ENCODE peak calls at places on chromosome 18, in eight cellular contexts. Z is MM.1S, L is body of pancreas, D is nephron progenitor cell, G is K562, O is esophagus muscularis mucosa, C is neural progenitor cell, N is mucosa of descending colon. X is an unnamed sample.

GRCh38 chr18:36334798-36335197 is 37.3 kb downstream of the FHOD3 start:
- DNase-seq in Z (no peak), L (no peak), D (no peak), G (no peak), O (peak; percentile 84), C (no peak), N (no peak), X (no peak)

GRCh38 chr18:76426738-76427305 is 68.2 kb downstream of the ZNF516 start:
- DNase-seq in Z (no peak), L (no peak), D (peak; percentile 79), G (peak; percentile 70), O (no peak), C (peak; percentile 70), N (no peak), X (no peak)

GRCh38 chr18:2244641-2245040 is 326.7 kb downstream of the METTL4 start:
- DNase-seq in Z (no peak), L (no peak), D (no peak), G (no peak), O (no peak), C (no peak), N (no peak), X (no peak)

GRCh38 chr18:35436076-35436649 is 59.0 kb upstream of the ZNF396 start:
- DNase-seq in Z (no peak), L (no peak), D (no peak), G (no peak), O (no peak), C (no peak), N (no peak), X (no peak)

GRCh38 chr18:32093523-32093922 is 1.8 kb downstream of the RNF138 start:
- DNase-seq in Z (no peak), L (no peak), D (no peak), G (peak; percentile 23), O (no peak), C (no peak), N (no peak), X (peak; percentile 36)

GRCh38 chr18:58398648-58399398 is 230.1 kb downstream of the ALPK2 start:
- DNase-seq in Z (no peak), L (no peak), D (no peak), G (no peak), O (no peak), C (no peak), N (no peak), X (no peak)

GRCh38 chr18:5894613-5895299 is 566 bp downstream of the TMEM200C start:
- DNase-seq in Z (no peak), L (peak; percentile 8), D (peak; percentile 74), G (no peak), O (no peak), C (peak; percentile 62), N (no peak), X (peak; percentile 57)

GRCh38 chr18:71799016-71799673 is 745.0 kb downstream of the CBLN2 start:
- DNase-seq in Z (no peak), L (no peak), D (no peak), G (no peak), O (no peak), C (no peak), N (no peak), X (no peak)

GRCh38 chr18:45621068-45621511 is 5.8 kb downstream of the SLC14A2 start:
- DNase-seq in Z (peak; percentile 35), L (peak; percentile 24), D (peak; percentile 50), G (peak; percentile 68), O (no peak), C (peak; percentile 64), N (no peak), X (peak; percentile 74)

GRCh38 chr18:59646946-59647307 is 50.3 kb downstream of the CCBE1 start:
- DNase-seq in Z (no peak), L (no peak), D (no peak), G (no peak), O (no peak), C (no peak), N (no peak), X (no peak)

GRCh38 chr18:39350916-39351315 is 1785.3 kb upstream of the CELF4 start:
- DNase-seq in Z (no peak), L (no peak), D (no peak), G (no peak), O (no peak), C (no peak), N (no peak), X (no peak)

GRCh38 chr18:61635901-61636528 is 256.8 kb downstream of the RNF152 start:
- DNase-seq in Z (peak; percentile 51), L (peak; percentile 69), D (peak; percentile 46), G (peak; percentile 35), O (no peak), C (peak; percentile 85), N (peak; percentile 88), X (peak; percentile 45)

GRCh38 chr18:46343940-46344372 is 239.8 kb downstream of the HAUS1 start:
- DNase-seq in Z (peak; percentile 91), L (no peak), D (no peak), G (peak; percentile 13), O (no peak), C (no peak), N (peak; percentile 57), X (peak; percentile 67)

GRCh38 chr18:20971886-20972267 is 139.7 kb downstream of the ROCK1 start:
- DNase-seq in Z (peak; percentile 17), L (no peak), D (no peak), G (peak; percentile 22), O (no peak), C (peak; percentile 6), N (no peak), X (peak; percentile 16)

GRCh38 chr18:5728566-5728965 is 166.8 kb downstream of the TMEM200C start:
- DNase-seq in Z (no peak), L (no peak), D (no peak), G (no peak), O (no peak), C (no peak), N (no peak), X (no peak)

GRCh38 chr18:62407660-62408059 is 82.5 kb downstream of the TNFRSF11A start:
- DNase-seq in Z (no peak), L (no peak), D (no peak), G (no peak), O (no peak), C (no peak), N (no peak), X (no peak)

GRCh38 chr18:35515460-35516130 is 17.8 kb upstream of the INO80C start:
- DNase-seq in Z (no peak), L (no peak), D (no peak), G (no peak), O (peak; percentile 31), C (no peak), N (no peak), X (no peak)

GRCh38 chr18:13823707-13824395 is at the start of gene MC5R:
- DNase-seq in Z (peak; percentile 67), L (peak; percentile 70), D (peak; percentile 86), G (peak; percentile 82), O (no peak), C (peak; percentile 88), N (no peak), X (peak; percentile 94)

GRCh38 chr18:8979258-8979988 is 123.1 kb upstream of the NDUFV2 start:
- DNase-seq in Z (no peak), L (no peak), D (no peak), G (no peak), O (no peak), C (no peak), N (no peak), X (no peak)

GRCh38 chr18:59005266-59005665 is 134.4 kb upstream of the SEC11C start:
- DNase-seq in Z (no peak), L (peak; percentile 22), D (no peak), G (no peak), O (no peak), C (no peak), N (no peak), X (no peak)

GRCh38 chr18:56148373-56148772 is 490.0 kb downstream of the TXNL1 start:
- DNase-seq in Z (no peak), L (no peak), D (no peak), G (no peak), O (no peak), C (no peak), N (no peak), X (no peak)

GRCh38 chr18:35203001-35203553 is 37.8 kb upstream of the ZNF397 start:
- DNase-seq in Z (no peak), L (no peak), D (no peak), G (no peak), O (no peak), C (no peak), N (no peak), X (no peak)

GRCh38 chr18:7038330-7038846 is 79.2 kb downstream of the LAMA1 start:
- DNase-seq in Z (peak; percentile 55), L (peak; percentile 67), D (peak; percentile 69), G (peak; percentile 52), O (no peak), C (peak; percentile 76), N (no peak), X (no peak)
- TF ChIP-seq CTCF in Z (peak; percentile 38), L (peak; percentile 33), D (peak; percentile 63), G (peak; percentile 88), O (peak; percentile 79), C (peak; percentile 81), N (no peak), X (peak; percentile 13)

GRCh38 chr18:48785091-48785614 is 165.6 kb downstream of the SMAD7 start:
- DNase-seq in Z (peak; percentile 95), L (no peak), D (no peak), G (no peak), O (no peak), C (no peak), N (peak; percentile 61), X (peak; percentile 89)
- TF ChIP-seq CTCF in Z (peak; percentile 29), L (no peak), D (no peak), G (no peak), O (no peak), C (no peak), N (no peak), X (no peak)

DNA sequence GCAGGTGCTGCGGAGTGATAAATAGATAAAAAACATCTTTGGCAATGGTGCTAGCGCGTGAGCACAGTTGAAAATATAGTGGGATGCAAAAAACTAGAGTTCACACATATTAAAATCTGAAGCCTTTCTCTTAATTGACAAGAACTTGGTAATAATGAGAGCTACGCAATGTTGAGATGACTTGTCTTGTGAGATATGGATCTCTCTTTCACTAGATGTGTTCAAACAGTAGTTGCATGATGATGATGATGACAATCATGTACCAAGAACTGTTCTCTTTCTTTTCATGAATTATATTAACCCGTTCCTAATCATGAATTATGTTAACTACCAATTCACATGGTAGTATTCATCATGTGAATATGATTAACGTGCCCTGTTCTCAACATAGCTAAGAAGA is 81.1 kb downstream of the DYNAP start:
- DNase-seq in Z (no peak), L (no peak), D (no peak), G (no peak), O (no peak), C (no peak), N (no peak), X (no peak)
- TF ChIP-seq CTCF in Z (no peak), L (no peak), D (no peak), G (no peak), O (no peak), C (no peak), N (no peak), X (no peak)

DNA sequence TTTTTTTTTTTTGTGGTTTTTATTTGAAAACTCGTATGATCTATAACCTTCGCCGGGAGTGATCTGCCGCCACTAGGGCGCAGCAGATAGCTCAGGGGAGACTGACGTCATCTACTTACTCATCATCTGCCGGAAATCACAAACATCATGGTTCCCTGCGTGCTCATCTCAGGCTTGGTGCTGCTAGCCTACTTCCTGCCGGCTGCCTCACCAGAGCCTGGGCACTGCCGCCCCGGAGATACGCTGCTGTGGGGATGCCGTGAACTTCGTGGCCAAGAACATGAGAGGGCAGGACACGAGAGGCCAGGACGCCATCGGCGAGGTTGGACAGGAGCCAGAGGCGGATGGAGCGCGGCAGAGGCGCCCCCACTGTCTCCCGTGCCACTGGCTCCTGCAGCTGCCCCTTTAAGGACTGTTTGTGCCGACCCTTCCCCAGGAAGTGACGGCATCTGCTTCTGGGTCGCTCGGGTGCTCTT is 68.8 kb downstream of the DOK6 start:
- DNase-seq in Z (no peak), L (peak; percentile 7), D (peak; percentile 10), G (peak; percentile 29), O (peak; percentile 62), C (peak; percentile 40), N (no peak), X (peak; percentile 23)
- TF ChIP-seq CTCF in Z (no peak), L (no peak), D (peak; percentile 31), G (no peak), O (no peak), C (peak; percentile 60), N (no peak), X (no peak)